ENCODE peak calls at places on chromosomes 13 and 19, in nine cellular contexts. V, O, T, D, U, H, Z, S and Y are unnamed samples.

GRCh38 chr13:104831823-104832222 is 1703.6 kb downstream of the EFNB2 start:
- DNase-seq in V (no peak), S (no peak), H (no peak), Z (no peak), D (no peak), T (no peak), O (no peak), U (no peak), Y (no peak)

GRCh38 chr19:35013820-35014754 is 14.0 kb downstream of the GRAMD1A start:
- DNase-seq in V (peak; percentile 50), H (no peak), U (no peak), S (no peak), T (no peak), Z (no peak), O (no peak), D (no peak), Y (no peak)

GRCh38 chr19:41297628-41298326 is 12.2 kb upstream of the CCDC97 start:
- DNase-seq in O (no peak), T (no peak), V (peak; percentile 71), H (no peak), S (no peak), U (no peak), D (no peak), Z (no peak), Y (no peak)

GRCh38 chr19:33448159-33448516 is 73.5 kb downstream of the PEPD start:
- DNase-seq in V (no peak), U (no peak), O (peak; percentile 12), T (no peak), D (no peak), H (no peak), S (no peak), Z (no peak), Y (peak; percentile 23)

GRCh38 chr19:16457195-16457953 is 14.4 kb downstream of the EPS15L1 start:
- DNase-seq in S (peak; percentile 61), U (no peak), T (peak; percentile 38), Z (no peak), H (peak; percentile 24), D (peak; percentile 54), V (no peak), O (no peak), Y (peak; percentile 52)

GRCh38 chr19:55491546-55492360 is 3.5 kb downstream of the SSC5D start:
- DNase-seq in O (no peak), H (no peak), T (no peak), Z (no peak), D (no peak), S (no peak), V (no peak), U (no peak), Y (no peak)

GRCh38 chr13:49927755-49928154 is 8.4 kb downstream of the SPRYD7 start:
- DNase-seq in D (no peak), Z (no peak), H (no peak), S (peak; percentile 98), U (no peak), O (no peak), T (no peak), V (no peak), Y (no peak)

GRCh38 chr13:93957371-93957770 is 522.1 kb downstream of the DCT start:
- DNase-seq in V (no peak), D (no peak), U (no peak), S (no peak), Z (no peak), T (no peak), H (no peak), O (no peak), Y (no peak)

GRCh38 chr13:24660023-24660806 is 20.0 kb upstream of the ATP12A start:
- DNase-seq in D (no peak), H (no peak), S (no peak), U (no peak), V (no peak), O (no peak), T (no peak), Z (peak; percentile 62), Y (no peak)

GRCh38 chr19:16244091-16244490 is 46.4 kb downstream of the AP1M1 start:
- DNase-seq in O (no peak), V (no peak), H (no peak), U (no peak), T (no peak), D (no peak), Z (no peak), S (peak; percentile 15), Y (no peak)

GRCh38 chr19:4971424-4971793 is 2.5 kb downstream of the KDM4B start:
- DNase-seq in O (no peak), D (peak; percentile 56), S (no peak), U (no peak), T (no peak), V (peak; percentile 65), H (peak; percentile 28), Z (peak; percentile 76), Y (no peak)

GRCh38 chr13:27920677-27921420 is 1.0 kb downstream of the PDX1 start:
- DNase-seq in S (no peak), H (no peak), V (no peak), Z (no peak), U (no peak), T (no peak), O (no peak), D (peak; percentile 39), Y (no peak)

GRCh38 chr13:70967564-70967963 is 859.3 kb upstream of the KLHL1 start:
- DNase-seq in T (no peak), S (no peak), O (no peak), Z (no peak), V (no peak), U (no peak), D (no peak), H (no peak), Y (no peak)

GRCh38 chr13:92549275-92549674 is 677.3 kb upstream of the GPC6 start:
- DNase-seq in Z (no peak), T (no peak), V (no peak), U (no peak), S (no peak), D (no peak), O (no peak), H (no peak), Y (no peak)

GRCh38 chr13:102286326-102286725 is 115.5 kb downstream of the FGF14 start:
- DNase-seq in S (peak; percentile 93), T (no peak), O (no peak), H (peak; percentile 100), V (no peak), D (peak; percentile 93), Z (no peak), U (no peak), Y (no peak)

GRCh38 chr19:6101991-6102390 is 8.3 kb downstream of the RFX2 start:
- DNase-seq in O (no peak), Z (no peak), D (no peak), S (no peak), U (no peak), T (no peak), V (no peak), H (no peak), Y (no peak)

DNA sequence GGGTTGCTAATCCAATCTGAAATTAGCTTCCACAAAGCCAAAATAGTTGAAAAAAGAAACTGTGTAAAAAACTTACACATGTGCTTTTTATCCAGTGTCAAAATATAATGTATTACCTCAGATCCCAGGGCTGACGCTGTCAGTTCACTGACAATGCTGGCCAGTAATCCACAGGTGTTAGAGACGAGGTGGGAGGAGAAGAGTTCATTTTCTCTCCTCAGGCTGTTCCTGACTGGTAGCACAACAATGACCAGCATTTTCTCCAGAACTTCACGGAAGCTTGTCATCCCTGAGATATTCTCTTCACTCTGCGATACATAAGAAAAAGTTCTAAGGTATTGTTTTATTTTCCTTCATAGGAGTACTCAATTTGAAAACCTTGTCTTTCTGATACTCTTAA is 146.9 kb downstream of the MYCBP2 start:
- DNase-seq in H (no peak), T (no peak), U (no peak), O (no peak), S (no peak), Z (no peak), V (no peak), D (no peak), Y (no peak)
- H3K36me3 ChIP-seq in H (peaks cover 1% of the 10 kb centered on the region), T (no peaks in the 10 kb centered on the region), U (peaks cover 17% of the 10 kb centered on the region), O (peaks cover 74% of the 10 kb centered on the region), S (peaks cover 3% of the 10 kb centered on the region), Z (no peaks in the 10 kb centered on the region), V (peaks cover 43% of the 10 kb centered on the region), D (peaks cover 14% of the 10 kb centered on the region), Y (peaks cover 83% of the 10 kb centered on the region)

GRCh38 chr19:8389891-8390616 is at the start of gene RAB11B:
- DNase-seq in T (peak; percentile 100), S (peak; percentile 100), V (peak; percentile 100), Z (peak; percentile 100), U (peak; percentile 100), H (peak; percentile 99), D (peak; percentile 100), O (peak; percentile 99), Y (peak; percentile 99)
- TF ChIP-seq CTCF in T (no peak), S (no peak), V (no peak), Z (no peak), U (no peak), H (no peak), D (no peak), O (no peak), Y (no peak)

DNA sequence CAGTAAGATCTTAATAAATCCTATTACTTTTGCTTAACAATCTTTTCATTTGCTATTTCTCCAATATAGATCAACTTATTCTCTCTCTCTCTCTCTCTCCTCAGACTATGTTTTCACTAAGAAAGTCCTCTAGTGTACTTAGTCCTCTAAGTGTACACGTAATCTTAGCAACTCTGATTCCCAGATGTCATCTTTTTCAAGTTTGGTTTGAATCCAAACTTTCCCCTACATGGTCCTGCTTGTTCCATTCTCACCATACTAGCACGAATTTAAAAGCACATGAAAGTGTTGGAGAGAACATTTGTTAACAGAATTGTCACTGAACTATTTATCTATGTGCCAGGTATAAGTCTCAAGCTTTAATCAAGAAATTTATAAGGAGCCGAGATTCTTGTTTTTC is 202.9 kb downstream of the SPRY2 start:
- DNase-seq in Z (no peak), D (no peak), U (no peak), O (no peak), S (no peak), T (no peak), H (no peak), V (no peak), Y (no peak)
- H3K36me3 ChIP-seq in Z (no peaks in the 10 kb centered on the region), D (no peaks in the 10 kb centered on the region), U (no peaks in the 10 kb centered on the region), O (no peaks in the 10 kb centered on the region), S (no peaks in the 10 kb centered on the region), T (no peaks in the 10 kb centered on the region), H (no peaks in the 10 kb centered on the region), V (no peaks in the 10 kb centered on the region), Y (no peaks in the 10 kb centered on the region)

GRCh38 chr13:57633950-57634828 is 2.6 kb downstream of the PCDH17 start:
- DNase-seq in Z (no peak), S (peak; percentile 45), H (no peak), V (no peak), O (peak; percentile 24), D (no peak), U (no peak), T (peak; percentile 20), Y (no peak)

GRCh38 chr13:57632276-57633140 is 964 bp downstream of the PCDH17 start:
- DNase-seq in H (no peak), D (no peak), U (no peak), Z (no peak), S (peak; percentile 51), T (peak; percentile 7), V (no peak), O (no peak), Y (peak; percentile 46)

GRCh38 chr13:57634829-57635165 is 3.3 kb downstream of the PCDH17 start:
- DNase-seq in S (no peak), D (no peak), O (peak; percentile 35), U (no peak), Z (no peak), T (peak; percentile 19), H (no peak), V (no peak), Y (no peak)

GRCh38 chr13:57631607-57632275 is at the start of gene PCDH17:
- DNase-seq in V (peak; percentile 7), Z (no peak), H (no peak), T (peak; percentile 73), O (no peak), S (peak; percentile 74), U (no peak), D (no peak), Y (no peak)

GRCh38 chr13:57633141-57633949 is 1.8 kb downstream of the PCDH17 start:
- DNase-seq in D (no peak), U (no peak), T (peak; percentile 81), H (no peak), V (peak; percentile 13), S (peak; percentile 50), Z (no peak), O (peak; percentile 39), Y (peak; percentile 62)
- TF ChIP-seq CTCF in D (no peak), U (no peak), T (peak; percentile 80), H (peak; percentile 42), V (no peak), S (no peak), Z (no peak), O (no peak), Y (peak; percentile 56)